ENCODE peak calls at places on chromosomes 16 and 17, in nine cellular contexts. J is ovary; P is lower lobe of right lung; C is CD8-positive, alpha-beta memory T cell; F is cardiac muscle cell; X is breast epithelium; W is PC-9; D is GM23338; Q is stomach. V is an unnamed sample.
A peak's percentile ranks its signal among the peaks of the same experiment; 100 is the strongest.

GRCh38 chr17:66523378-66524174 is 221.2 kb downstream of the PRKCA start:
- DNase-seq in D (no peak), C (no peak), P (no peak), W (no peak), F (no peak), X (no peak), Q (no peak), J (no peak), V (no peak)

GRCh38 chr17:2111691-2112090 is 56.8 kb downstream of the HIC1 start:
- DNase-seq in X (peak; percentile 29), P (no peak), J (no peak), Q (peak; percentile 34), W (peak; percentile 72), F (no peak), D (no peak), C (no peak), V (no peak)

GRCh38 chr16:4159726-4160125 is 43.5 kb upstream of the ADCY9 start:
- DNase-seq in D (no peak), Q (no peak), C (no peak), X (no peak), P (no peak), J (no peak), W (no peak), F (no peak), V (no peak)

GRCh38 chr16:84554627-84555328 is 50.3 kb upstream of the MEAK7 start:
- DNase-seq in P (peak; percentile 11), J (no peak), Q (no peak), X (no peak), F (no peak), D (no peak), C (no peak), W (no peak), V (no peak)

GRCh38 chr17:66952031-66952524 is 12.4 kb upstream of the CACNG4 start:
- DNase-seq in X (peak; percentile 96), W (peak; percentile 96), Q (peak; percentile 71), C (no peak), J (no peak), D (peak; percentile 64), P (peak; percentile 83), F (no peak), V (no peak)

GRCh38 chr16:89828870-89829629 is 775 bp downstream of the SPIRE2 start:
- DNase-seq in C (no peak), X (no peak), F (no peak), W (no peak), P (no peak), Q (no peak), J (no peak), D (peak; percentile 64), V (no peak)

GRCh38 chr17:73211745-73212144 is 18.9 kb downstream of the COG1 start:
- DNase-seq in C (peak; percentile 61), J (no peak), W (no peak), D (no peak), Q (no peak), F (no peak), P (no peak), X (peak; percentile 16), V (no peak)

GRCh38 chr17:44979426-44980273 is 11.5 kb upstream of the C1QL1 start:
- DNase-seq in X (no peak), C (no peak), F (peak; percentile 61), D (no peak), Q (no peak), W (no peak), J (peak; percentile 69), P (no peak), V (no peak)

GRCh38 chr16:67409631-67410030 is 6.6 kb downstream of the ZDHHC1 start:
- DNase-seq in Q (no peak), J (no peak), W (no peak), F (no peak), C (no peak), D (no peak), X (no peak), P (no peak), V (no peak)

GRCh38 chr16:48734220-48734619 is 124.2 kb upstream of the N4BP1 start:
- DNase-seq in J (no peak), W (no peak), C (no peak), P (no peak), Q (no peak), X (no peak), F (no peak), D (no peak), V (no peak)

GRCh38 chr16:67161595-67162058 is 1.9 kb downstream of the FBXL8 start:
- DNase-seq in J (no peak), Q (no peak), P (no peak), W (no peak), C (no peak), D (no peak), F (no peak), X (no peak), V (no peak)

GRCh38 chr17:78384479-78385175 is 6.2 kb downstream of the PGS1 start:
- DNase-seq in W (no peak), J (no peak), Q (no peak), C (no peak), F (no peak), D (no peak), P (no peak), X (no peak), V (no peak)

GRCh38 chr16:51450913-51451312 is 299.8 kb upstream of the SALL1 start:
- DNase-seq in C (no peak), P (no peak), F (no peak), X (no peak), Q (no peak), W (no peak), D (no peak), J (no peak), V (no peak)

GRCh38 chr16:87295259-87295658 is 21.9 kb downstream of the C16orf95 start:
- DNase-seq in J (no peak), F (no peak), P (no peak), X (no peak), Q (no peak), D (peak; percentile 76), C (no peak), W (no peak), V (no peak)

GRCh38 chr17:72187544-72187943 is 66.7 kb downstream of the SOX9 start:
- DNase-seq in W (no peak), C (no peak), Q (peak; percentile 72), X (peak; percentile 48), F (no peak), D (no peak), J (no peak), P (no peak), V (peak; percentile 45)

GRCh38 chr17:7380321-7380720 is 568 bp upstream of the TNK1 start:
- DNase-seq in D (peak; percentile 46), C (no peak), P (peak; percentile 66), Q (peak; percentile 80), J (peak; percentile 54), X (peak; percentile 74), F (no peak), W (peak; percentile 44), V (peak; percentile 76)

GRCh38 chr16:66293207-66293735 is 73.2 kb upstream of the CDH5 start:
- DNase-seq in D (no peak), X (no peak), Q (peak; percentile 5), F (no peak), W (no peak), C (no peak), J (no peak), P (no peak), V (no peak)

GRCh38 chr17:17919169-17920107 is 52.8 kb downstream of the TOM1L2 start:
- DNase-seq in W (peak; percentile 78), J (peak; percentile 80), X (peak; percentile 72), C (peak; percentile 46), P (peak; percentile 70), F (peak; percentile 79), Q (peak; percentile 71), D (peak; percentile 89), V (peak; percentile 77)
- H3K27ac ChIP-seq in W (peak overlapping the region; percentile 24), J (no peak overlapping the region), X (no peak overlapping the region), C (no peak overlapping the region), P (no peak overlapping the region), F (no peak overlapping the region), Q (no peak overlapping the region), D (peak overlapping the region; percentile 61), V (no peak overlapping the region)

GRCh38 chr17:31428111-31428510 is 36.6 kb downstream of the RAB11FIP4 start:
- DNase-seq in F (no peak), J (no peak), W (no peak), C (no peak), Q (no peak), D (no peak), P (no peak), X (no peak), V (peak; percentile 8)
- H3K27me3 ChIP-seq in F (no peaks in the 10 kb centered on the region), J (no peaks in the 10 kb centered on the region), W (no peaks in the 10 kb centered on the region), C (no peaks in the 10 kb centered on the region), Q (peaks cover 6% of the 10 kb centered on the region), D (no peaks in the 10 kb centered on the region), P (peaks cover 23% of the 10 kb centered on the region), X (peaks cover 12% of the 10 kb centered on the region), V (no peaks in the 10 kb centered on the region)

GRCh38 chr16:55568151-55568693 is 1.7 kb downstream of the CAPNS2 start:
- DNase-seq in P (no peak), X (no peak), C (no peak), Q (no peak), J (no peak), D (no peak), F (no peak), W (no peak), V (no peak)
- H3K4me3 ChIP-seq in P (no peak overlapping the region), X (no peak overlapping the region), C (no peak overlapping the region), Q (no peak overlapping the region), J (no peak overlapping the region), D (no peak overlapping the region), F (no peak overlapping the region), W (no peak overlapping the region), V (no peak overlapping the region)

GRCh38 chr17:57011482-57012015 is 33.6 kb downstream of the SCPEP1 start:
- DNase-seq in D (peak; percentile 43), F (no peak), X (no peak), J (no peak), Q (no peak), P (no peak), W (no peak), C (no peak), V (no peak)

GRCh38 chr17:57017625-57018024 is 39.7 kb downstream of the SCPEP1 start:
- DNase-seq in F (no peak), P (no peak), D (no peak), X (no peak), W (no peak), Q (no peak), J (no peak), C (no peak), V (no peak)

GRCh38 chr17:57020208-57020607 is 42.3 kb downstream of the SCPEP1 start:
- DNase-seq in X (no peak), F (no peak), W (no peak), D (no peak), Q (no peak), P (no peak), C (no peak), J (no peak), V (no peak)

GRCh38 chr17:57016764-57017116 is 38.8 kb downstream of the SCPEP1 start:
- DNase-seq in F (no peak), J (no peak), W (peak; percentile 63), X (peak; percentile 53), P (no peak), C (no peak), Q (no peak), D (no peak), V (no peak)

DNA sequence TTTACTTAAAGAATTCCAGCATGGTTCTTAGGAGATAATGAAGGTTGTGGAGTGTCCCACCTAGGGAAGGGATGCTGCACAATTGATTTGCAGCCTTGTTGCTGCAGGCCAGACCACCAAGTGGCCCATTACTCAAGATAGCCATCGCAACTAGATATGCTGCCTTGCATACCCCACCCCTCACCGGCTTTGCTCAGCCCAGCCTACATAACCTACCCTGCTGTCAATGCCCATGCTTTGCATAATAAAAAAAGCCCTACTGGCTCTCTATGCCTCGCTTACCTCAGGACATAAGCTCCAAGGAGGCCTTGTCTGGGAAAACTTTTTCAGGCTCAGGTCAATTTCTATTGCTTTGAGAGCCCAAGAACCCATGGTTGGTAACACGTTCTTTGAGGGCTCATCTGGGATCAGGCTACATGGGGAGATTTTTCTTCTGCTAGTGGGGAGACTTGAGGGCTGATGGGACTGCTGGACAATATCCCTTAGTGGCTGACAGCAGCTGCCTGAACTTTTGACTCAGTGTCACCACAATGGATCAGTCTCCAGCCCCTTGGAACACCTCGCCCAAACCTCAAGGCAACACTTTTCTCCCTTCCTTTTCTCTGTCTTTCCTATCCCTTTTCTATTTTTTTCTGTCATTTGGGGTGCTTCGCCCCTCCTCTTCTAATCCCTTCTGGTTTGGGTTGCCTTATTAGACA is 38.3 kb downstream of the SCPEP1 start:
- DNase-seq in F (no peak), W (no peak), X (no peak), J (no peak), Q (no peak), P (no peak), D (no peak), C (no peak), V (no peak)
- H3K27ac ChIP-seq in F (no peak overlapping the region), W (peak overlapping the region; percentile 25), X (peak overlapping the region; percentile 75), J (no peak overlapping the region), Q (no peak overlapping the region), P (no peak overlapping the region), D (peak overlapping the region; percentile 83), C (no peak overlapping the region), V (no peak overlapping the region)